ENCODE peak calls at places on chromosomes 1 and 21, in eight cellular contexts. W is activated T-cell treated with anti-CD3 and anti-CD28 coated beads, Interleukin-2, amount 50 U/mL, for 4 hours; S is astrocyte of the spinal cord; K is ELF-1; G is stimulated activated CD4-positive, alpha-beta T cell treated with anti-CD3 and anti-CD28 coated beads, Interleukin-15, amount 100 ng/mL, for 1 hour; T is K562; C is Panc1; A is fibroblast of pulmonary artery. H is an unnamed sample.

GRCh38 chr1:217333939-217334338 is 297.0 kb downstream of the GPATCH2 start:
- DNase-seq in W (no peak), S (peak), K (peak), G (no peak), T (peak), C (peak), A (peak), H (peak)

GRCh38 chr1:217524787-217525520 is 105.9 kb downstream of the GPATCH2 start:
- DNase-seq in W (no peak), S (peak), K (no peak), G (no peak), T (no peak), C (no peak), A (peak), H (peak)

GRCh38 chr1:46411010-46411405 is 16.9 kb downstream of the FAAH start:
- DNase-seq in W (no peak), S (no peak), K (no peak), G (no peak), T (no peak), C (no peak), A (no peak), H (no peak)

GRCh38 chr1:227424159-227424680 is 105.9 kb upstream of the CDC42BPA start:
- DNase-seq in W (no peak), S (no peak), K (no peak), G (no peak), T (no peak), C (no peak), A (no peak), H (no peak)

GRCh38 chr1:51673279-51673678 is 56.4 kb downstream of the OSBPL9 start:
- DNase-seq in W (no peak), S (no peak), K (no peak), G (no peak), T (no peak), C (no peak), A (peak), H (no peak)

GRCh38 chr1:163331116-163331515 is 9.4 kb downstream of the NUF2 start:
- DNase-seq in W (no peak), S (no peak), K (no peak), G (no peak), T (no peak), C (no peak), A (no peak), H (no peak)

GRCh38 chr21:45971487-45972352 is 9.8 kb upstream of the COL6A1 start:
- DNase-seq in W (no peak), S (peak), K (peak), G (no peak), T (no peak), C (no peak), A (peak), H (no peak)

GRCh38 chr1:5967351-5968160 is 24.7 kb downstream of the NPHP4 start:
- DNase-seq in W (no peak), S (no peak), K (no peak), G (no peak), T (no peak), C (no peak), A (no peak), H (no peak)

GRCh38 chr1:234686035-234686434 is 76.1 kb upstream of the IRF2BP2 start:
- DNase-seq in W (no peak), S (no peak), K (no peak), G (no peak), T (peak), C (no peak), A (no peak), H (peak)

GRCh38 chr1:181936768-181937581 is 124.5 kb downstream of the ZNF648 start:
- DNase-seq in W (no peak), S (no peak), K (peak), G (no peak), T (peak), C (peak), A (no peak), H (no peak)

GRCh38 chr1:42765832-42766722 is 751 bp downstream of the P3H1 start:
- DNase-seq in W (peak), S (peak), K (peak), G (peak), T (peak), C (no peak), A (peak), H (peak)

GRCh38 chr1:198656500-198656932 is 17.7 kb downstream of the PTPRC start:
- DNase-seq in W (peak), S (no peak), K (no peak), G (no peak), T (no peak), C (no peak), A (peak), H (no peak)

GRCh38 chr1:160781914-160782689 is 13.9 kb upstream of the LY9 start:
- DNase-seq in W (no peak), S (no peak), K (no peak), G (no peak), T (no peak), C (no peak), A (no peak), H (no peak)